ENCODE peak calls at places on chromosomes 6 and 20, in nine cellular contexts. One of them, this sample, is unnamed.

GRCh38 chr6:149733321-149733720 is 13.0 kb downstream of the NUP43 start:
- DNase-seq in aorta: no peak
- DNase-seq in B cell: no peak
- DNase-seq in stimulated activated CD4-positive, alpha-beta T cell treated with anti-CD3 and anti-CD28 coated beads, Interleukin-4, amount 100 ng/mL, for 1 hour: no peak
- DNase-seq in activated CD4-positive, alpha-beta T cell treated with anti-CD3 and anti-CD28 coated beads for 1 hour: no peak
- DNase-seq in CD4-positive, alpha-beta memory T cell: no peak
- DNase-seq in activated T-helper 2 cell treated with anti-CD3 and anti-CD28 coated beads, Interferon-gamma antibody, Interleukin-2, Interleukin-4, amounts not matched to agents 10 μg/mL and 5 μg/mL and 100 μg/mL, durations not matched to agents 14 hours and 24 hours and 36 hours: no peak
- DNase-seq in GM13976: no peak
- DNase-seq in stimulated activated naive B cell treated with anti-CD40 and anti-IgM and Interleukin-4, amounts not matched to agents 10 μg/mL and 1 μg/mL and 100 μg/mL, for 72 hours: no peak
- DNase-seq in this sample: no peak

GRCh38 chr6:135675862-135676261 is 175.6 kb upstream of the PDE7B start:
- DNase-seq in aorta: no peak
- DNase-seq in B cell: peak; percentile 62
- DNase-seq in stimulated activated CD4-positive, alpha-beta T cell treated with anti-CD3 and anti-CD28 coated beads, Interleukin-4, amount 100 ng/mL, for 1 hour: no peak
- DNase-seq in activated CD4-positive, alpha-beta T cell treated with anti-CD3 and anti-CD28 coated beads for 1 hour: no peak
- DNase-seq in CD4-positive, alpha-beta memory T cell: peak; percentile 36
- DNase-seq in activated T-helper 2 cell treated with anti-CD3 and anti-CD28 coated beads, Interferon-gamma antibody, Interleukin-2, Interleukin-4, amounts not matched to agents 10 μg/mL and 5 μg/mL and 100 μg/mL, durations not matched to agents 14 hours and 24 hours and 36 hours: peak; percentile 17
- DNase-seq in GM13976: peak; percentile 16
- DNase-seq in stimulated activated naive B cell treated with anti-CD40 and anti-IgM and Interleukin-4, amounts not matched to agents 10 μg/mL and 1 μg/mL and 100 μg/mL, for 72 hours: peak; percentile 19
- DNase-seq in this sample: peak; percentile 35

GRCh38 chr20:15446373-15446772 is 1109.0 kb upstream of the FLRT3 start:
- DNase-seq in aorta: no peak
- DNase-seq in B cell: no peak
- DNase-seq in stimulated activated CD4-positive, alpha-beta T cell treated with anti-CD3 and anti-CD28 coated beads, Interleukin-4, amount 100 ng/mL, for 1 hour: no peak
- DNase-seq in activated CD4-positive, alpha-beta T cell treated with anti-CD3 and anti-CD28 coated beads for 1 hour: no peak
- DNase-seq in CD4-positive, alpha-beta memory T cell: no peak
- DNase-seq in activated T-helper 2 cell treated with anti-CD3 and anti-CD28 coated beads, Interferon-gamma antibody, Interleukin-2, Interleukin-4, amounts not matched to agents 10 μg/mL and 5 μg/mL and 100 μg/mL, durations not matched to agents 14 hours and 24 hours and 36 hours: no peak
- DNase-seq in GM13976: no peak
- DNase-seq in stimulated activated naive B cell treated with anti-CD40 and anti-IgM and Interleukin-4, amounts not matched to agents 10 μg/mL and 1 μg/mL and 100 μg/mL, for 72 hours: no peak
- DNase-seq in this sample: no peak

GRCh38 chr20:622161-622560 is 12.1 kb upstream of the TCF15 start:
- DNase-seq in aorta: no peak
- DNase-seq in B cell: no peak
- DNase-seq in stimulated activated CD4-positive, alpha-beta T cell treated with anti-CD3 and anti-CD28 coated beads, Interleukin-4, amount 100 ng/mL, for 1 hour: no peak
- DNase-seq in activated CD4-positive, alpha-beta T cell treated with anti-CD3 and anti-CD28 coated beads for 1 hour: no peak
- DNase-seq in CD4-positive, alpha-beta memory T cell: no peak
- DNase-seq in activated T-helper 2 cell treated with anti-CD3 and anti-CD28 coated beads, Interferon-gamma antibody, Interleukin-2, Interleukin-4, amounts not matched to agents 10 μg/mL and 5 μg/mL and 100 μg/mL, durations not matched to agents 14 hours and 24 hours and 36 hours: no peak
- DNase-seq in GM13976: no peak
- DNase-seq in stimulated activated naive B cell treated with anti-CD40 and anti-IgM and Interleukin-4, amounts not matched to agents 10 μg/mL and 1 μg/mL and 100 μg/mL, for 72 hours: no peak
- DNase-seq in this sample: no peak

GRCh38 chr6:129030231-129030630 is 147.3 kb downstream of the LAMA2 start:
- DNase-seq in aorta: no peak
- DNase-seq in B cell: no peak
- DNase-seq in stimulated activated CD4-positive, alpha-beta T cell treated with anti-CD3 and anti-CD28 coated beads, Interleukin-4, amount 100 ng/mL, for 1 hour: no peak
- DNase-seq in activated CD4-positive, alpha-beta T cell treated with anti-CD3 and anti-CD28 coated beads for 1 hour: no peak
- DNase-seq in CD4-positive, alpha-beta memory T cell: no peak
- DNase-seq in activated T-helper 2 cell treated with anti-CD3 and anti-CD28 coated beads, Interferon-gamma antibody, Interleukin-2, Interleukin-4, amounts not matched to agents 10 μg/mL and 5 μg/mL and 100 μg/mL, durations not matched to agents 14 hours and 24 hours and 36 hours: no peak
- DNase-seq in GM13976: no peak
- DNase-seq in stimulated activated naive B cell treated with anti-CD40 and anti-IgM and Interleukin-4, amounts not matched to agents 10 μg/mL and 1 μg/mL and 100 μg/mL, for 72 hours: no peak
- DNase-seq in this sample: no peak

GRCh38 chr20:24609757-24610156 is 140.3 kb downstream of the SYNDIG1 start:
- DNase-seq in aorta: no peak
- DNase-seq in B cell: no peak
- DNase-seq in stimulated activated CD4-positive, alpha-beta T cell treated with anti-CD3 and anti-CD28 coated beads, Interleukin-4, amount 100 ng/mL, for 1 hour: no peak
- DNase-seq in activated CD4-positive, alpha-beta T cell treated with anti-CD3 and anti-CD28 coated beads for 1 hour: no peak
- DNase-seq in CD4-positive, alpha-beta memory T cell: no peak
- DNase-seq in activated T-helper 2 cell treated with anti-CD3 and anti-CD28 coated beads, Interferon-gamma antibody, Interleukin-2, Interleukin-4, amounts not matched to agents 10 μg/mL and 5 μg/mL and 100 μg/mL, durations not matched to agents 14 hours and 24 hours and 36 hours: no peak
- DNase-seq in GM13976: no peak
- DNase-seq in stimulated activated naive B cell treated with anti-CD40 and anti-IgM and Interleukin-4, amounts not matched to agents 10 μg/mL and 1 μg/mL and 100 μg/mL, for 72 hours: no peak
- DNase-seq in this sample: no peak

GRCh38 chr6:3231213-3232016 is 4.0 kb upstream of the TUBB2B start:
- DNase-seq in aorta: peak; percentile 75
- DNase-seq in B cell: no peak
- DNase-seq in stimulated activated CD4-positive, alpha-beta T cell treated with anti-CD3 and anti-CD28 coated beads, Interleukin-4, amount 100 ng/mL, for 1 hour: no peak
- DNase-seq in activated CD4-positive, alpha-beta T cell treated with anti-CD3 and anti-CD28 coated beads for 1 hour: no peak
- DNase-seq in CD4-positive, alpha-beta memory T cell: no peak
- DNase-seq in activated T-helper 2 cell treated with anti-CD3 and anti-CD28 coated beads, Interferon-gamma antibody, Interleukin-2, Interleukin-4, amounts not matched to agents 10 μg/mL and 5 μg/mL and 100 μg/mL, durations not matched to agents 14 hours and 24 hours and 36 hours: no peak
- DNase-seq in GM13976: no peak
- DNase-seq in stimulated activated naive B cell treated with anti-CD40 and anti-IgM and Interleukin-4, amounts not matched to agents 10 μg/mL and 1 μg/mL and 100 μg/mL, for 72 hours: no peak
- DNase-seq in this sample: no peak

GRCh38 chr20:8756410-8756809 is 312.5 kb upstream of the PLCB4 start:
- DNase-seq in aorta: no peak
- DNase-seq in B cell: no peak
- DNase-seq in stimulated activated CD4-positive, alpha-beta T cell treated with anti-CD3 and anti-CD28 coated beads, Interleukin-4, amount 100 ng/mL, for 1 hour: no peak
- DNase-seq in activated CD4-positive, alpha-beta T cell treated with anti-CD3 and anti-CD28 coated beads for 1 hour: no peak
- DNase-seq in CD4-positive, alpha-beta memory T cell: no peak
- DNase-seq in activated T-helper 2 cell treated with anti-CD3 and anti-CD28 coated beads, Interferon-gamma antibody, Interleukin-2, Interleukin-4, amounts not matched to agents 10 μg/mL and 5 μg/mL and 100 μg/mL, durations not matched to agents 14 hours and 24 hours and 36 hours: no peak
- DNase-seq in GM13976: no peak
- DNase-seq in stimulated activated naive B cell treated with anti-CD40 and anti-IgM and Interleukin-4, amounts not matched to agents 10 μg/mL and 1 μg/mL and 100 μg/mL, for 72 hours: no peak
- DNase-seq in this sample: no peak

GRCh38 chr6:121826156-121826810 is 390.8 kb downstream of the GJA1 start:
- DNase-seq in aorta: no peak
- DNase-seq in B cell: no peak
- DNase-seq in stimulated activated CD4-positive, alpha-beta T cell treated with anti-CD3 and anti-CD28 coated beads, Interleukin-4, amount 100 ng/mL, for 1 hour: no peak
- DNase-seq in activated CD4-positive, alpha-beta T cell treated with anti-CD3 and anti-CD28 coated beads for 1 hour: no peak
- DNase-seq in CD4-positive, alpha-beta memory T cell: no peak
- DNase-seq in activated T-helper 2 cell treated with anti-CD3 and anti-CD28 coated beads, Interferon-gamma antibody, Interleukin-2, Interleukin-4, amounts not matched to agents 10 μg/mL and 5 μg/mL and 100 μg/mL, durations not matched to agents 14 hours and 24 hours and 36 hours: no peak
- DNase-seq in GM13976: no peak
- DNase-seq in stimulated activated naive B cell treated with anti-CD40 and anti-IgM and Interleukin-4, amounts not matched to agents 10 μg/mL and 1 μg/mL and 100 μg/mL, for 72 hours: no peak
- DNase-seq in this sample: no peak

GRCh38 chr20:63258826-63259225 is 4.6 kb upstream of the NKAIN4 start:
- DNase-seq in aorta: no peak
- DNase-seq in B cell: no peak
- DNase-seq in stimulated activated CD4-positive, alpha-beta T cell treated with anti-CD3 and anti-CD28 coated beads, Interleukin-4, amount 100 ng/mL, for 1 hour: no peak
- DNase-seq in activated CD4-positive, alpha-beta T cell treated with anti-CD3 and anti-CD28 coated beads for 1 hour: no peak
- DNase-seq in CD4-positive, alpha-beta memory T cell: no peak
- DNase-seq in activated T-helper 2 cell treated with anti-CD3 and anti-CD28 coated beads, Interferon-gamma antibody, Interleukin-2, Interleukin-4, amounts not matched to agents 10 μg/mL and 5 μg/mL and 100 μg/mL, durations not matched to agents 14 hours and 24 hours and 36 hours: no peak
- DNase-seq in GM13976: no peak
- DNase-seq in stimulated activated naive B cell treated with anti-CD40 and anti-IgM and Interleukin-4, amounts not matched to agents 10 μg/mL and 1 μg/mL and 100 μg/mL, for 72 hours: no peak
- DNase-seq in this sample: no peak

GRCh38 chr6:127517698-127518097 is 1.4 kb downstream of the MTCL3 start:
- DNase-seq in aorta: no peak
- DNase-seq in B cell: no peak
- DNase-seq in stimulated activated CD4-positive, alpha-beta T cell treated with anti-CD3 and anti-CD28 coated beads, Interleukin-4, amount 100 ng/mL, for 1 hour: no peak
- DNase-seq in activated CD4-positive, alpha-beta T cell treated with anti-CD3 and anti-CD28 coated beads for 1 hour: no peak
- DNase-seq in CD4-positive, alpha-beta memory T cell: no peak
- DNase-seq in activated T-helper 2 cell treated with anti-CD3 and anti-CD28 coated beads, Interferon-gamma antibody, Interleukin-2, Interleukin-4, amounts not matched to agents 10 μg/mL and 5 μg/mL and 100 μg/mL, durations not matched to agents 14 hours and 24 hours and 36 hours: no peak
- DNase-seq in GM13976: no peak
- DNase-seq in stimulated activated naive B cell treated with anti-CD40 and anti-IgM and Interleukin-4, amounts not matched to agents 10 μg/mL and 1 μg/mL and 100 μg/mL, for 72 hours: no peak
- DNase-seq in this sample: no peak

GRCh38 chr20:29452186-29452585 is 1805.3 kb upstream of the DEFB115 start:
- DNase-seq in aorta: no peak
- DNase-seq in B cell: no peak
- DNase-seq in stimulated activated CD4-positive, alpha-beta T cell treated with anti-CD3 and anti-CD28 coated beads, Interleukin-4, amount 100 ng/mL, for 1 hour: no peak
- DNase-seq in activated CD4-positive, alpha-beta T cell treated with anti-CD3 and anti-CD28 coated beads for 1 hour: no peak
- DNase-seq in CD4-positive, alpha-beta memory T cell: no peak
- DNase-seq in activated T-helper 2 cell treated with anti-CD3 and anti-CD28 coated beads, Interferon-gamma antibody, Interleukin-2, Interleukin-4, amounts not matched to agents 10 μg/mL and 5 μg/mL and 100 μg/mL, durations not matched to agents 14 hours and 24 hours and 36 hours: no peak
- DNase-seq in GM13976: no peak
- DNase-seq in stimulated activated naive B cell treated with anti-CD40 and anti-IgM and Interleukin-4, amounts not matched to agents 10 μg/mL and 1 μg/mL and 100 μg/mL, for 72 hours: no peak
- DNase-seq in this sample: no peak

GRCh38 chr6:48825501-48826317 is 637.3 kb downstream of the MMUT start:
- DNase-seq in aorta: no peak
- DNase-seq in B cell: no peak
- DNase-seq in stimulated activated CD4-positive, alpha-beta T cell treated with anti-CD3 and anti-CD28 coated beads, Interleukin-4, amount 100 ng/mL, for 1 hour: no peak
- DNase-seq in activated CD4-positive, alpha-beta T cell treated with anti-CD3 and anti-CD28 coated beads for 1 hour: no peak
- DNase-seq in CD4-positive, alpha-beta memory T cell: no peak
- DNase-seq in activated T-helper 2 cell treated with anti-CD3 and anti-CD28 coated beads, Interferon-gamma antibody, Interleukin-2, Interleukin-4, amounts not matched to agents 10 μg/mL and 5 μg/mL and 100 μg/mL, durations not matched to agents 14 hours and 24 hours and 36 hours: no peak
- DNase-seq in GM13976: no peak
- DNase-seq in stimulated activated naive B cell treated with anti-CD40 and anti-IgM and Interleukin-4, amounts not matched to agents 10 μg/mL and 1 μg/mL and 100 μg/mL, for 72 hours: no peak
- DNase-seq in this sample: no peak

GRCh38 chr20:62040381-62040922 is 25.2 kb downstream of the TAF4 start:
- DNase-seq in aorta: no peak
- DNase-seq in B cell: no peak
- DNase-seq in stimulated activated CD4-positive, alpha-beta T cell treated with anti-CD3 and anti-CD28 coated beads, Interleukin-4, amount 100 ng/mL, for 1 hour: no peak
- DNase-seq in activated CD4-positive, alpha-beta T cell treated with anti-CD3 and anti-CD28 coated beads for 1 hour: no peak
- DNase-seq in CD4-positive, alpha-beta memory T cell: no peak
- DNase-seq in activated T-helper 2 cell treated with anti-CD3 and anti-CD28 coated beads, Interferon-gamma antibody, Interleukin-2, Interleukin-4, amounts not matched to agents 10 μg/mL and 5 μg/mL and 100 μg/mL, durations not matched to agents 14 hours and 24 hours and 36 hours: no peak
- DNase-seq in GM13976: no peak
- DNase-seq in stimulated activated naive B cell treated with anti-CD40 and anti-IgM and Interleukin-4, amounts not matched to agents 10 μg/mL and 1 μg/mL and 100 μg/mL, for 72 hours: no peak
- DNase-seq in this sample: no peak